ENCODE peak calls at places on chromosome 10, in seven cellular contexts. S, H, W, T, G, A and P are unnamed samples.

GRCh38 chr10:58477902-58478301 is 34.8 kb upstream of the BICC1 start:
- DNase-seq in A (no peak), S (no peak), H (no peak), G (peak), W (no peak), T (no peak), P (no peak)

GRCh38 chr10:9814285-9814866 is 1203.3 kb upstream of the CELF2 start:
- DNase-seq in A (no peak), G (no peak), S (no peak), T (no peak), H (no peak), W (no peak), P (no peak)

GRCh38 chr10:44301781-44302400 is 83.0 kb downstream of the CXCL12 start:
- DNase-seq in T (no peak), A (no peak), G (no peak), W (no peak), S (no peak), H (no peak), P (no peak)

GRCh38 chr10:3395041-3395440 is 222.5 kb upstream of the PITRM1 start:
- DNase-seq in G (no peak), T (no peak), A (no peak), H (no peak), S (no peak), W (no peak), P (no peak)

GRCh38 chr10:84395581-84395980 is 67.2 kb downstream of the CCSER2 start:
- DNase-seq in A (no peak), H (no peak), S (no peak), G (no peak), T (no peak), W (no peak), P (no peak)

GRCh38 chr10:80449545-80449944 is 4.6 kb upstream of the TSPAN14 start:
- DNase-seq in W (no peak), S (no peak), T (no peak), G (no peak), A (no peak), H (no peak), P (no peak)

GRCh38 chr10:101162677-101163076 is 31.6 kb downstream of the TLX1 start:
- DNase-seq in G (no peak), H (no peak), S (no peak), T (no peak), A (no peak), W (no peak), P (no peak)

GRCh38 chr10:4267084-4267774 is 482.2 kb upstream of the KLF6 start:
- DNase-seq in W (no peak), G (no peak), S (no peak), H (no peak), T (no peak), A (no peak), P (no peak)

GRCh38 chr10:100183482-100183881 is 2.3 kb downstream of the ERLIN1 start:
- DNase-seq in G (no peak), S (no peak), W (peak), H (no peak), A (no peak), T (no peak), P (no peak)

GRCh38 chr10:95201736-95202135 is 7.7 kb downstream of the ACSM6 start:
- DNase-seq in W (no peak), S (no peak), G (peak), A (no peak), T (no peak), H (no peak), P (no peak)

GRCh38 chr10:28532223-28532508 is 752 bp upstream of the WAC start:
- DNase-seq in H (peak), S (no peak), G (no peak), A (no peak), T (peak), W (no peak), P (no peak)

GRCh38 chr10:29297678-29298077 is 8.8 kb downstream of the LYZL1 start:
- DNase-seq in H (no peak), G (no peak), A (no peak), W (no peak), S (no peak), T (no peak), P (no peak)

GRCh38 chr10:78134919-78135318 is 101.3 kb downstream of the RPS24 start:
- DNase-seq in W (no peak), G (peak), A (no peak), T (no peak), H (no peak), S (no peak), P (no peak)

GRCh38 chr10:80509403-80510161 is 28.1 kb upstream of the SH2D4B start:
- DNase-seq in W (no peak), G (no peak), T (no peak), S (no peak), H (no peak), A (peak), P (no peak)

GRCh38 chr10:71912431-71912830 is 51.8 kb upstream of the CHST3 start:
- DNase-seq in G (peak), T (no peak), A (no peak), S (no peak), W (no peak), H (no peak), P (no peak)

GRCh38 chr10:13233358-13233757 is 816 bp downstream of the UCMA start:
- DNase-seq in S (no peak), T (no peak), G (no peak), A (no peak), W (no peak), H (no peak), P (no peak)

GRCh38 chr10:4359003-4359402 is 467.0 kb upstream of the AKR1E2 start:
- DNase-seq in G (peak), A (no peak), T (no peak), S (no peak), W (no peak), H (peak), P (no peak)

GRCh38 chr10:78316451-78316931 is 282.8 kb downstream of the RPS24 start:
- DNase-seq in S (no peak), W (no peak), A (no peak), T (no peak), H (no peak), G (no peak), P (no peak)

GRCh38 chr10:104683567-104683966 is 42.5 kb downstream of the SORCS3 start:
- DNase-seq in H (no peak), T (no peak), G (no peak), S (no peak), W (no peak), A (no peak), P (no peak)

GRCh38 chr10:73094249-73094850 is 2.3 kb downstream of the P4HA1 start:
- DNase-seq in G (no peak), W (no peak), S (no peak), A (no peak), T (no peak), H (no peak), P (no peak)

GRCh38 chr10:48450811-48451466 is 144.5 kb downstream of the MAPK8 start:
- DNase-seq in T (no peak), S (no peak), G (no peak), A (no peak), W (no peak), H (no peak), P (no peak)

GRCh38 chr10:42926831-42927230 is 144.2 kb downstream of the BMS1 start:
- DNase-seq in A (no peak), G (peak), S (no peak), H (peak), T (no peak), W (no peak), P (no peak)

GRCh38 chr10:27100800-27101347 is 580 bp upstream of the ANKRD26 start:
- DNase-seq in W (no peak), S (no peak), A (no peak), G (no peak), H (no peak), T (no peak), P (no peak)

GRCh38 chr10:124565565-124566221 is 104.1 kb downstream of the LHPP start:
- DNase-seq in A (peak), H (peak), W (peak), S (no peak), T (no peak), G (peak), P (no peak)

GRCh38 chr10:21523557-21524008 is 1.9 kb downstream of the SKIDA1 start:
- DNase-seq in H (no peak), A (no peak), S (no peak), T (no peak), W (peak), G (no peak), P (no peak)

GRCh38 chr10:67921065-67921464 is 36.6 kb downstream of the SIRT1 start:
- DNase-seq in G (no peak), S (no peak), W (no peak), T (no peak), A (no peak), H (no peak), P (no peak)

GRCh38 chr10:53013201-53013808 is 240.7 kb upstream of the MBL2 start:
- DNase-seq in T (no peak), W (peak), S (no peak), H (no peak), A (no peak), G (no peak), P (no peak)

GRCh38 chr10:119543814-119544642 is 1.5 kb upstream of the RGS10 start:
- DNase-seq in S (no peak), A (no peak), T (no peak), W (peak), G (peak), H (no peak), P (no peak)

GRCh38 chr10:81040947-81041346 is 503.2 kb downstream of the SH2D4B start:
- DNase-seq in W (no peak), H (no peak), G (no peak), T (no peak), A (no peak), S (no peak), P (no peak)